ENCODE peak calls at places on chromosomes 5 and 9, in six cellular contexts. Y is neuronal stem cell, N is H9, U is IMR-90, I is H1, R is mesenchymal stem cell. E is an unnamed sample.

GRCh38 chr9:87959916-87960581 is 14.3 kb downstream of the CDK20 start:
- DNase-seq in U (peak; percentile 83), N (no peak), R (peak; percentile 54), I (no peak), Y (no peak), E (peak; percentile 72)

GRCh38 chr5:157549954-157550549 is 25.5 kb downstream of the ADAM19 start:
- DNase-seq in R (no peak), I (no peak), Y (no peak), N (no peak), U (peak; percentile 40), E (no peak)

GRCh38 chr5:84091400-84091799 is 293.3 kb downstream of the EDIL3 start:
- DNase-seq in I (no peak), U (no peak), R (no peak), N (no peak), Y (peak; percentile 12), E (no peak)

GRCh38 chr5:74672215-74672877 is 12.7 kb upstream of the HEXB start:
- DNase-seq in N (no peak), R (no peak), U (no peak), Y (no peak), I (no peak), E (no peak)

GRCh38 chr9:15543033-15543791 is 9.6 kb upstream of the CCDC171 start:
- DNase-seq in R (no peak), I (no peak), Y (no peak), U (peak; percentile 46), N (no peak), E (no peak)

GRCh38 chr5:157828031-157828948 is 30.7 kb downstream of the CLINT1 start:
- DNase-seq in U (no peak), I (no peak), R (no peak), Y (no peak), N (no peak), E (no peak)

GRCh38 chr5:38022621-38023020 is 182.8 kb upstream of the GDNF start:
- DNase-seq in R (no peak), U (no peak), Y (no peak), I (no peak), N (no peak), E (no peak)

GRCh38 chr9:130137081-130137869 is 34.9 kb upstream of the NCS1 start:
- DNase-seq in I (no peak), N (no peak), Y (no peak), R (no peak), U (no peak), E (no peak)

GRCh38 chr5:8577792-8578191 is 708.8 kb downstream of the MTRR start:
- DNase-seq in N (no peak), Y (no peak), I (no peak), U (peak; percentile 28), R (peak; percentile 3), E (no peak)

GRCh38 chr9:130260816-130261765 is 4.5 kb upstream of the HMCN2 start:
- DNase-seq in U (no peak), I (no peak), Y (no peak), R (no peak), N (no peak), E (no peak)

GRCh38 chr9:80134487-80134886 is 562.7 kb downstream of the TLE4 start:
- DNase-seq in I (no peak), R (no peak), N (no peak), U (no peak), Y (no peak), E (no peak)

GRCh38 chr5:23367863-23368262 is 139.5 kb upstream of the PRDM9 start:
- DNase-seq in Y (no peak), R (peak; percentile 37), I (no peak), N (no peak), U (no peak), E (no peak)

GRCh38 chr9:69173891-69174644 is at the start of gene TJP2:
- DNase-seq in I (no peak), N (peak; percentile 60), R (peak; percentile 83), Y (peak; percentile 54), U (peak; percentile 75), E (peak; percentile 67)

GRCh38 chr9:83637389-83637788 is 14.4 kb downstream of the IDNK start:
- DNase-seq in U (no peak), I (no peak), N (no peak), Y (no peak), R (no peak), E (no peak)

GRCh38 chr9:5361326-5362005 is 21.8 kb upstream of the RLN1 start:
- DNase-seq in R (no peak), U (no peak), Y (no peak), I (no peak), N (no peak), E (peak; percentile 21)

GRCh38 chr5:168578006-168578405 is 1.2 kb downstream of the PANK3 start:
- DNase-seq in R (peak; percentile 28), U (peak; percentile 37), I (no peak), Y (no peak), N (no peak), E (peak; percentile 25)

GRCh38 chr9:6304232-6304631 is 23.9 kb upstream of the TPD52L3 start:
- DNase-seq in N (no peak), I (no peak), U (no peak), R (no peak), Y (no peak), E (no peak)

GRCh38 chr5:54180616-54181015 is 129.8 kb downstream of the ARL15 start:
- DNase-seq in Y (peak; percentile 67), I (no peak), U (no peak), R (peak; percentile 40), N (no peak), E (peak; percentile 3)

GRCh38 chr9:82991684-82992083 is 71.3 kb downstream of the RASEF start:
- DNase-seq in N (no peak), R (no peak), I (no peak), Y (no peak), U (no peak), E (no peak)

GRCh38 chr5:67971223-67971830 is 244.2 kb upstream of the PIK3R1 start:
- DNase-seq in N (no peak), U (peak; percentile 25), Y (no peak), I (no peak), R (peak; percentile 50), E (no peak)

GRCh38 chr5:139649082-139649991 is 1.2 kb downstream of the CXXC5 start:
- DNase-seq in R (peak; percentile 43), I (no peak), Y (no peak), N (peak; percentile 76), U (no peak), E (no peak)

GRCh38 chr5:57575839-57576238 is 93.2 kb upstream of the ACTBL2 start:
- DNase-seq in N (no peak), U (no peak), I (no peak), Y (no peak), R (no peak), E (no peak)

GRCh38 chr9:129138476-129139232 is 27.4 kb downstream of the PTPA start:
- DNase-seq in I (no peak), R (peak; percentile 79), N (no peak), Y (no peak), U (peak; percentile 40), E (no peak)

GRCh38 chr5:132480546-132481242 is 9.9 kb downstream of the IRF1 start:
- DNase-seq in U (no peak), N (no peak), I (no peak), Y (no peak), R (peak; percentile 41), E (peak; percentile 37)

GRCh38 chr5:69450116-69450515 is 35.2 kb downstream of the MARVELD2 start:
- DNase-seq in N (no peak), U (peak; percentile 96), R (peak; percentile 26), Y (no peak), I (no peak), E (peak; percentile 88)

GRCh38 chr5:115939059-115939458 is 23.2 kb upstream of the LVRN start:
- DNase-seq in R (no peak), I (no peak), U (no peak), Y (no peak), N (no peak), E (peak; percentile 94)
- H3K14ac ChIP-seq in R (no peak overlapping the region), I (no peak overlapping the region), U (no peak overlapping the region), Y (no peak overlapping the region), N (no peak overlapping the region), E (no peak overlapping the region)

DNA sequence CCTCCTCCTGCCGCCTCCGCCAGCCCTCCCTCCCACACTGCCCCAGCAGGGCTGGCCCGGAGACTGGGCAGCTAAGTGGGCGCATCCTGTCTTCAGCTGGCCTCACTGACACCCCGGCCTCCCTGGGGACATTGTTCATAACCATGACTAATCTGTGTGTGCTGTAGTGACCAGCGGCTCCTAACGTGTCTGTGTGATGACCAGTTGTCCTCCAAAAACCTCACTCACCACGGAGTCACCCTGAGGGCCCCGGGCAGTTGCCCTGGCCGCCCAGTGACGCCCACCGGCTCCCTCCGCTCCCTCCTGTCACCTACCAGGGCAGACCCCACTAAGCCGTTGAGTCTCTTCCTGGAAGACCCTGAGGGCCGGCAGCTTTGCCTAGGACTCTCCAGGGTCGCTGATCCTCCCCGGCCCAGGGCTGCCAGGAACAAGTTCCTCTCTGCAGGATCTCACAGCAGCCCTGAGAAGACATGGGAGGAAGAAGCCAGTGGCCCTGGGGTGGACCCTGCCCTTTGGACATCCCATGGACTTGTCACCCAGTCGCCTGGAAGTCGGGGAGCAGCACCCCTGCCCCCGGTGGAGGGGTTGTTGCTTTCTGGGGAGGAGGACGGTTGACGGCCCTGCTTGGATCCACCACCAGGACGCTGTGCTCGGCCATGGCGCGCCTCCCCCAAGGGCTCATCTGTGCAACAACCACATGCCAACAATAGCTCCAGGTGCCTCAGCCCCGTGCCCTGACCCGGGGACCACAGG is 110.2 kb upstream of the LMX1B start:
- DNase-seq in U (peak; percentile 51), I (no peak), N (no peak), R (peak; percentile 62), Y (no peak), E (no peak)
- H3K9me3 ChIP-seq in U (no peaks in the 10 kb centered on the region), I (no peaks in the 10 kb centered on the region), N (no peaks in the 10 kb centered on the region), R (no peaks in the 10 kb centered on the region), Y (peaks cover 2% of the 10 kb centered on the region), E (peaks cover 9% of the 10 kb centered on the region)

GRCh38 chr9:114411452-114411851 is 23.7 kb upstream of the AKNA start:
- DNase-seq in R (no peak), N (no peak), U (no peak), Y (no peak), I (no peak), E (no peak)

GRCh38 chr9:114409103-114409780 is 21.5 kb upstream of the AKNA start:
- DNase-seq in N (no peak), U (peak; percentile 60), Y (no peak), I (no peak), R (peak; percentile 87), E (no peak)

GRCh38 chr9:114412057-114412683 is 24.4 kb upstream of the AKNA start:
- DNase-seq in U (no peak), Y (no peak), R (no peak), N (no peak), I (no peak), E (no peak)

GRCh38 chr9:114409842-114410241 is 22.1 kb upstream of the AKNA start:
- DNase-seq in Y (no peak), U (no peak), I (no peak), R (no peak), N (no peak), E (no peak)

DNA sequence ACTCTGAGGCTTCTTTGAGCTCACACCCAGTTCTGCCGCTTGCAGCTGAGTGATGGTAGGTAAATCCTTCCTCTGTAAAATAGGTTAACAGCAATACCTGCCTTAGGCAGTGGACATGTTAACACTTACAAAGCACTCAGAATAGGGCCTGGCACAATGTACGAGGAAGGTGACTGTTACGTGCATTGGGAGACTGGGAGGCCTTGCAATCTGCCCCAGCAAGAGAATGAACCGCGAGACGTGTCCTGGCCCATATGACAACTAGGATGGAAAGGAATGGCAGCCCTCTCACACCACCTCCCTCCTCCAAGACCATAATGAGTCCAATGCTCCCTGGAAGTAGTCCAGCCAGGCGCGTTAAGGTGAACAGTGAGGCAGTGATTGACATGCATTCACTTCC is 23.1 kb upstream of the AKNA start:
- DNase-seq in U (no peak), I (no peak), N (no peak), R (no peak), Y (no peak), E (no peak)
- H3K23ac ChIP-seq in U (no peak overlapping the region), I (no peak overlapping the region), N (no peak overlapping the region), R (no peak overlapping the region), Y (no peak overlapping the region), E (no peak overlapping the region)

GRCh38 chr9:135610290-135611141 is 28.8 kb downstream of the GLT6D1 start:
- DNase-seq in U (no peak), N (no peak), I (no peak), R (no peak), Y (no peak), E (no peak)
- H3K14ac ChIP-seq in U (no peak overlapping the region), N (no peak overlapping the region), I (no peak overlapping the region), R (no peak overlapping the region), Y (no peak overlapping the region), E (no peak overlapping the region)

E was measured in trophoblast cell.